ENCODE peak calls at places on chromosomes 4 and X, in five cellular contexts. One of them, this sample, is unnamed.

GRCh38 chrX:42837747-42838146 is 59.8 kb upstream of the PPP1R2C start:
- DNase-seq in GM12878: no peak
- DNase-seq in K562: no peak
- DNase-seq in SK-N-SH: no peak
- DNase-seq in HepG2: no peak
- DNase-seq in this sample: no peak

GRCh38 chr4:51923343-51923742 is 80.4 kb downstream of the DCUN1D4 start:
- DNase-seq in GM12878: no peak
- DNase-seq in K562: no peak
- DNase-seq in SK-N-SH: no peak
- DNase-seq in HepG2: peak; percentile 39
- DNase-seq in this sample: no peak

GRCh38 chr4:121484633-121485032 is 103.8 kb upstream of the QRFPR start:
- DNase-seq in GM12878: no peak
- DNase-seq in K562: peak; percentile 15
- DNase-seq in SK-N-SH: peak; percentile 29
- DNase-seq in HepG2: peak; percentile 36
- DNase-seq in this sample: no peak

GRCh38 chrX:107676559-107677378 is 48.5 kb downstream of the PRPS1 start:
- DNase-seq in GM12878: no peak
- DNase-seq in K562: peak; percentile 66
- DNase-seq in SK-N-SH: peak; percentile 62
- DNase-seq in HepG2: no peak
- DNase-seq in this sample: no peak

GRCh38 chr4:3123201-3123671 is 48.8 kb downstream of the HTT start:
- DNase-seq in GM12878: no peak
- DNase-seq in K562: no peak
- DNase-seq in SK-N-SH: no peak
- DNase-seq in HepG2: no peak
- DNase-seq in this sample: no peak

GRCh38 chr4:5003372-5003857 is 15.8 kb downstream of the CYTL1 start:
- DNase-seq in GM12878: no peak
- DNase-seq in K562: peak; percentile 93
- DNase-seq in SK-N-SH: no peak
- DNase-seq in HepG2: no peak
- DNase-seq in this sample: no peak

GRCh38 chr4:135243960-135244561 is 1042.5 kb upstream of the PABPC4L start:
- DNase-seq in GM12878: no peak
- DNase-seq in K562: no peak
- DNase-seq in SK-N-SH: no peak
- DNase-seq in HepG2: no peak
- DNase-seq in this sample: no peak

GRCh38 chrX:101460669-101461068 is 24.6 kb upstream of the ARMCX4 start:
- DNase-seq in GM12878: no peak
- DNase-seq in K562: no peak
- DNase-seq in SK-N-SH: no peak
- DNase-seq in HepG2: no peak
- DNase-seq in this sample: no peak

GRCh38 chr4:4206204-4206603 is 20.5 kb downstream of the OTOP1 start:
- DNase-seq in GM12878: no peak
- DNase-seq in K562: no peak
- DNase-seq in SK-N-SH: no peak
- DNase-seq in HepG2: no peak
- DNase-seq in this sample: no peak

GRCh38 chrX:145532176-145532780 is 285.0 kb downstream of the SPANXN1 start:
- DNase-seq in GM12878: no peak
- DNase-seq in K562: no peak
- DNase-seq in SK-N-SH: no peak
- DNase-seq in HepG2: no peak
- DNase-seq in this sample: no peak

GRCh38 chr4:22500831-22501714 is 14.8 kb downstream of the ADGRA3 start:
- DNase-seq in GM12878: peak; percentile 28
- DNase-seq in K562: no peak
- DNase-seq in SK-N-SH: no peak
- DNase-seq in HepG2: no peak
- DNase-seq in this sample: no peak

GRCh38 chr4:123869517-123870282 is 473.1 kb downstream of the SPRY1 start:
- DNase-seq in GM12878: no peak
- DNase-seq in K562: no peak
- DNase-seq in SK-N-SH: no peak
- DNase-seq in HepG2: no peak
- DNase-seq in this sample: no peak

GRCh38 chrX:119516157-119516702 is 48.0 kb downstream of the SLC25A5 start:
- DNase-seq in GM12878: peak; percentile 39
- DNase-seq in K562: peak; percentile 76
- DNase-seq in SK-N-SH: peak; percentile 75
- DNase-seq in HepG2: peak; percentile 57
- DNase-seq in this sample: no peak

GRCh38 chr4:25928956-25929336 is 14.9 kb downstream of the SMIM20 start:
- DNase-seq in GM12878: no peak
- DNase-seq in K562: no peak
- DNase-seq in SK-N-SH: no peak
- DNase-seq in HepG2: no peak
- DNase-seq in this sample: no peak

GRCh38 chrX:72381439-72382198 is 75.9 kb upstream of the CITED1 start:
- DNase-seq in GM12878: no peak
- DNase-seq in K562: no peak
- DNase-seq in SK-N-SH: no peak
- DNase-seq in HepG2: peak; percentile 70
- DNase-seq in this sample: no peak

GRCh38 chrX:9019151-9019550 is 14.8 kb downstream of the FAM9B start:
- DNase-seq in GM12878: no peak
- DNase-seq in K562: no peak
- DNase-seq in SK-N-SH: no peak
- DNase-seq in HepG2: no peak
- DNase-seq in this sample: no peak

GRCh38 chrX:53631156-53631555 is 55.4 kb downstream of the HUWE1 start:
- DNase-seq in GM12878: no peak
- DNase-seq in K562: no peak
- DNase-seq in SK-N-SH: no peak
- DNase-seq in HepG2: no peak
- DNase-seq in this sample: no peak

GRCh38 chr4:125390126-125390525 is 75.4 kb downstream of the FAT4 start:
- DNase-seq in GM12878: no peak
- DNase-seq in K562: no peak
- DNase-seq in SK-N-SH: no peak
- DNase-seq in HepG2: no peak
- DNase-seq in this sample: no peak

GRCh38 chrX:45986971-45987370 is 558.2 kb downstream of the ZNF674 start:
- DNase-seq in GM12878: no peak
- DNase-seq in K562: no peak
- DNase-seq in SK-N-SH: no peak
- DNase-seq in HepG2: no peak
- DNase-seq in this sample: no peak

GRCh38 chr4:166091914-166092510 is 219.0 kb downstream of the TLL1 start:
- DNase-seq in GM12878: no peak
- DNase-seq in K562: peak; percentile 13
- DNase-seq in SK-N-SH: peak; percentile 9
- DNase-seq in HepG2: peak; percentile 28
- DNase-seq in this sample: no peak

GRCh38 chr4:56902703-56903102 is 5.0 kb upstream of the REST start:
- DNase-seq in GM12878: no peak
- DNase-seq in K562: no peak
- DNase-seq in SK-N-SH: no peak
- DNase-seq in HepG2: no peak
- DNase-seq in this sample: no peak

GRCh38 chrX:53196678-53197077 is 28.3 kb downstream of the KDM5C start:
- DNase-seq in GM12878: no peak
- DNase-seq in K562: no peak
- DNase-seq in SK-N-SH: no peak
- DNase-seq in HepG2: no peak
- DNase-seq in this sample: no peak

GRCh38 chr4:7275067-7275466 is 82.7 kb downstream of the SORCS2 start:
- DNase-seq in GM12878: no peak
- DNase-seq in K562: no peak
- DNase-seq in SK-N-SH: no peak
- DNase-seq in HepG2: no peak
- DNase-seq in this sample: no peak

GRCh38 chrX:49072712-49073095 is 1.1 kb downstream of the PRAF2 start:
- DNase-seq in GM12878: no peak
- DNase-seq in K562: no peak
- DNase-seq in SK-N-SH: peak; percentile 62
- DNase-seq in HepG2: no peak
- DNase-seq in this sample: no peak

GRCh38 chr4:80538276-80538926 is 202.9 kb downstream of the CFAP299 start:
- DNase-seq in GM12878: no peak
- DNase-seq in K562: no peak
- DNase-seq in SK-N-SH: no peak
- DNase-seq in HepG2: no peak
- DNase-seq in this sample: no peak

GRCh38 chr4:100288167-100288566 is 97.9 kb upstream of the DDIT4L start:
- DNase-seq in GM12878: no peak
- DNase-seq in K562: no peak
- DNase-seq in SK-N-SH: no peak
- DNase-seq in HepG2: no peak
- DNase-seq in this sample: no peak

GRCh38 chr4:95293014-95293413 is 255.8 kb downstream of the UNC5C start:
- DNase-seq in GM12878: no peak
- DNase-seq in K562: no peak
- DNase-seq in SK-N-SH: no peak
- DNase-seq in HepG2: no peak
- DNase-seq in this sample: no peak

GRCh38 chrX:139518475-139518874 is 12.1 kb upstream of the F9 start:
- DNase-seq in GM12878: no peak
- DNase-seq in K562: no peak
- DNase-seq in SK-N-SH: no peak
- DNase-seq in HepG2: no peak
- DNase-seq in this sample: no peak

GRCh38 chrX:141220342-141221008 is 21.8 kb downstream of the SPANXC start:
- DNase-seq in GM12878: no peak
- DNase-seq in K562: no peak
- DNase-seq in SK-N-SH: no peak
- DNase-seq in HepG2: no peak
- DNase-seq in this sample: no peak

GRCh38 chr4:168744021-168744420 is 247.2 kb downstream of the PALLD start:
- DNase-seq in GM12878: no peak
- DNase-seq in K562: no peak
- DNase-seq in SK-N-SH: no peak
- DNase-seq in HepG2: peak; percentile 3
- DNase-seq in this sample: no peak
- H3K9ac ChIP-seq in GM12878: no peak overlapping the region
- H3K9ac ChIP-seq in K562: no peak overlapping the region
- H3K9ac ChIP-seq in SK-N-SH: no peak overlapping the region
- H3K9ac ChIP-seq in HepG2: no peak overlapping the region
- H3K9ac ChIP-seq in this sample: no peak overlapping the region

GRCh38 chrX:68147848-68148247 is 285.4 kb downstream of the OPHN1 start:
- DNase-seq in GM12878: no peak
- DNase-seq in K562: no peak
- DNase-seq in SK-N-SH: no peak
- DNase-seq in HepG2: no peak
- DNase-seq in this sample: no peak

DNA sequence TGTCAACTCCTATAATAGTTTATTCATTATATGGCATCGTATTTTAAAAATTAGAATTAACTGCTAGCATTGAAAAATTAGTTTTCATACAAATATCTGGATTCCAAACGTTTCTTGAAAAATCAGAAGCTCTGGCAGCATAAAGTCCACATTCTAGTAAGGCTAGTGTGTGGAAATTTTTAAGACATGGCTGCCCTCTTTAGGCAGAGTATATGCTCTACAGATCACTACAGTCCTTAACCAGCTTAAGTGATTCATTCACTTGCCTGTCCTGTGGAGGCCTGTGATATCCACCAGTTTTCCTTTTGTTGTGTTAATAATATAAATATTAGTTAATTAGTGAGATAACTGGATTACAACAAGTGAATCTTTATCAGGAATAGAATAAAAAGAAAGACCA is 287.2 kb downstream of the OPHN1 start:
- DNase-seq in GM12878: no peak
- DNase-seq in K562: peak; percentile 21
- DNase-seq in SK-N-SH: peak; percentile 12
- DNase-seq in HepG2: peak; percentile 39
- DNase-seq in this sample: no peak
- TF ChIP-seq GABPA in GM12878: no peak
- TF ChIP-seq GABPA in K562: no peak
- TF ChIP-seq GABPA in SK-N-SH: no peak
- TF ChIP-seq GABPA in HepG2: no peak
- TF ChIP-seq GABPA in this sample: no peak

DNA sequence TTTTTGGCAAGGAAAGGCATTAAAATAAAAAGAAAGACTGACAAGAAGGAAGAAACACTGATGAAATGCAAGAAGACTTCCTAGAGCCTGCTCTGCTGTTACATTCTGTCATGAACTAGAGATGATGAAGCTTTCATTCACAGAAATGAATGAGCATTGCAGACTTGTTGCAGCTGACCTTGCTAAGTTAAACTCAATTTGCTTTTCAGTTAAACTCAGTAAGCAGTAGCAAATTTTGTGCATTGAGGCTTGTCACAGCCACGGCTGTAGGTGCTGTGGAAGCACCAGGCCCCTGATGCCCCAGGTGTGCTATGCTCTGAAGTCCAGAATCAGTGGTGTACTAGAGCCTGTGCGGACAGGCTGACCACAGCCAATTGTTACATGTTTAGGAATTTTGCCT is 39.6 kb upstream of the LSM6 start:
- DNase-seq in GM12878: no peak
- DNase-seq in K562: no peak
- DNase-seq in SK-N-SH: no peak
- DNase-seq in HepG2: no peak
- DNase-seq in this sample: no peak
- H3K9ac ChIP-seq in GM12878: no peak overlapping the region
- H3K9ac ChIP-seq in K562: no peak overlapping the region
- H3K9ac ChIP-seq in SK-N-SH: no peak overlapping the region
- H3K9ac ChIP-seq in HepG2: no peak overlapping the region
- H3K9ac ChIP-seq in this sample: no peak overlapping the region

GRCh38 chr4:1404573-1405248 is 1.5 kb downstream of the NKX1-1 start:
- DNase-seq in GM12878: no peak
- DNase-seq in K562: no peak
- DNase-seq in SK-N-SH: peak; percentile 56
- DNase-seq in HepG2: no peak
- DNase-seq in this sample: no peak
- TF ChIP-seq GABPA in GM12878: no peak
- TF ChIP-seq GABPA in K562: no peak
- TF ChIP-seq GABPA in SK-N-SH: no peak
- TF ChIP-seq GABPA in HepG2: no peak
- TF ChIP-seq GABPA in this sample: no peak

DNA sequence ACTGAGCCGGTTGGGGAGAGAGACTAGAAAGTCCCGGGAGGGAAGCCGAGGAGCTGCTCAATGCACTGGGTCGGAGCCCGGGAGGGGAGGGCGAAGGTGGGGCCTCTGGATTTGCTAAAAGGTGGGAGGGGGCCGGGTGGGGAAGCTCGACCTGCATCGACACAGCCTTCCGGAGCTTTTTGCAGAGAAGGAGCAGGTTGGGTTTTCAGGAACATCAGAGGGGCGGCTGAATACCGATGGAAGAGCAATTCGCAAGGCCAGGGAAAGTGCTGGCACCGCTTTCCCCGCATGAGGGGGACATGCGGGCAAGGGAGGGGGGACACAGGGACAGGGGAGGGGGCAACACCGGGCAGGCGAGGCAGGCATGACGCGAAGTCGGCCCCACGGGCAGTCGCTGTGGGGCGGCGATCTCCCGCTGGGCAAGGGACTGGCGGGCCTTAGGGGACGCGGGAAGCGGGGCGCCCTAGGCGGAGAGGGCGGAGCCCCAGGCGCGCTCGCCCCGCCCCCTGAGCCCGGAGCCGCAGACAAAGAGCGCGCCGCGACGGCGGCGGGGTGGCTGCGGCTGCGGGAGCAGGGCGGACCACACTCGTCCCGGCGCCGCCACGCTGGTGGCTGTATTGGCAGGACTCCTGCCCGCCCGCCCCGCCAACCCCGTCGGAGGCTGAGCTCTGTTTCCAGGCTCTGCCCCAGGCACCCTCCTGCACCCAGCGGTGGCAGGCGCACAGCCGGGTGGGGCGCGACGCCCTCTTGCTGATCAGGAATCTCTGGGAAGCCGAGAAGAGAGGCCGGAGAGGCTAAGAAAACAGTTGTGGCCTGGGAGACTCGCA is 11.6 kb downstream of the PDZD4 start:
- DNase-seq in GM12878: no peak
- DNase-seq in K562: peak; percentile 84
- DNase-seq in SK-N-SH: peak; percentile 90
- DNase-seq in HepG2: no peak
- DNase-seq in this sample: peak; percentile 75
- H3K9ac ChIP-seq in GM12878: no peak overlapping the region
- H3K9ac ChIP-seq in K562: peak overlapping the region; percentile 41
- H3K9ac ChIP-seq in SK-N-SH: peak overlapping the region; percentile 39
- H3K9ac ChIP-seq in HepG2: no peak overlapping the region
- H3K9ac ChIP-seq in this sample: no peak overlapping the region